ENCODE peak calls at places on chromosome 14, in seven cellular contexts. U, R, O, T, D, F and I are unnamed samples.
A peak's percentile ranks its signal among the peaks of the same experiment; 100 is the strongest.

GRCh38 chr14:91349481-91350074 is 68.0 kb downstream of the CCDC88C start:
- DNase-seq in D (no peak), R (no peak), F (peak; percentile 40), O (no peak), U (no peak), T (no peak), I (no peak)

GRCh38 chr14:77508249-77508648 is 9.6 kb upstream of the ISM2 start:
- DNase-seq in R (no peak), D (no peak), T (no peak), F (no peak), O (no peak), U (no peak), I (no peak)

GRCh38 chr14:78637489-78637888 is 467.3 kb downstream of the NRXN3 start:
- DNase-seq in F (no peak), U (no peak), D (peak; percentile 69), O (no peak), T (no peak), R (no peak), I (no peak)

GRCh38 chr14:70343141-70343540 is 16.3 kb downstream of the COX16 start:
- DNase-seq in R (no peak), F (no peak), U (no peak), T (no peak), D (no peak), O (no peak), I (no peak)

GRCh38 chr14:105999361-106000028 is 473.1 kb downstream of the TMEM121 start:
- DNase-seq in U (peak; percentile 80), D (peak; percentile 51), O (no peak), T (no peak), F (no peak), R (no peak), I (no peak)

GRCh38 chr14:67881225-67881624 is 61.6 kb downstream of the RAD51B start:
- DNase-seq in D (no peak), F (no peak), O (no peak), U (no peak), R (no peak), T (no peak), I (no peak)

GRCh38 chr14:77869350-77869749 is 69.4 kb downstream of the ADCK1 start:
- DNase-seq in U (no peak), D (no peak), R (no peak), T (no peak), O (no peak), F (no peak), I (no peak)

GRCh38 chr14:70098257-70098809 is 90.4 kb downstream of the SLC8A3 start:
- DNase-seq in R (no peak), T (no peak), D (no peak), O (no peak), U (no peak), F (no peak), I (no peak)

GRCh38 chr14:69873877-69874780 is 5.1 kb upstream of the SMOC1 start:
- DNase-seq in T (no peak), O (no peak), R (no peak), U (no peak), F (no peak), D (no peak), I (no peak)

GRCh38 chr14:49206832-49207231 is 379.3 kb downstream of the RPS29 start:
- DNase-seq in U (no peak), T (no peak), F (no peak), R (no peak), D (no peak), O (no peak), I (no peak)

GRCh38 chr14:23704890-23705289 is 68.7 kb downstream of the DHRS2 start:
- DNase-seq in U (no peak), R (no peak), O (no peak), D (no peak), F (no peak), T (no peak), I (no peak)

GRCh38 chr14:69528930-69529329 is 44.4 kb downstream of the PLEKHD1 start:
- DNase-seq in F (no peak), T (no peak), U (no peak), O (no peak), D (no peak), R (no peak), I (no peak)

GRCh38 chr14:102902086-102902485 is 20.4 kb upstream of the AMN start:
- DNase-seq in T (no peak), F (no peak), U (no peak), D (no peak), R (no peak), O (no peak), I (no peak)

GRCh38 chr14:30656190-30656632 is 34.1 kb downstream of the SCFD1 start:
- DNase-seq in O (no peak), T (no peak), D (peak; percentile 49), R (peak; percentile 26), F (no peak), U (no peak), I (peak; percentile 20)

GRCh38 chr14:74500417-74501134 is 7.0 kb downstream of the ISCA2 start:
- DNase-seq in U (no peak), F (no peak), R (no peak), T (no peak), D (no peak), O (no peak), I (peak; percentile 17)

GRCh38 chr14:102485693-102486512 is 23.7 kb downstream of the ANKRD9 start:
- DNase-seq in D (no peak), T (no peak), U (no peak), F (no peak), R (no peak), O (no peak), I (no peak)

GRCh38 chr14:31113794-31114193 is 87.6 kb upstream of the STRN3 start:
- DNase-seq in O (no peak), U (no peak), T (no peak), F (no peak), D (no peak), R (no peak), I (no peak)

GRCh38 chr14:78701246-78701645 is 531.1 kb downstream of the NRXN3 start:
- DNase-seq in D (no peak), F (no peak), U (no peak), O (no peak), T (no peak), R (no peak), I (no peak)

GRCh38 chr14:71863049-71863448 is 69.2 kb upstream of the RGS6 start:
- DNase-seq in D (no peak), T (no peak), R (no peak), U (no peak), O (no peak), F (no peak), I (no peak)
- H3K27ac ChIP-seq in D (no peak overlapping the region), T (no peak overlapping the region), R (no peak overlapping the region), U (no peak overlapping the region), O (no peak overlapping the region), F (no peak overlapping the region), I (no peak overlapping the region)

DNA sequence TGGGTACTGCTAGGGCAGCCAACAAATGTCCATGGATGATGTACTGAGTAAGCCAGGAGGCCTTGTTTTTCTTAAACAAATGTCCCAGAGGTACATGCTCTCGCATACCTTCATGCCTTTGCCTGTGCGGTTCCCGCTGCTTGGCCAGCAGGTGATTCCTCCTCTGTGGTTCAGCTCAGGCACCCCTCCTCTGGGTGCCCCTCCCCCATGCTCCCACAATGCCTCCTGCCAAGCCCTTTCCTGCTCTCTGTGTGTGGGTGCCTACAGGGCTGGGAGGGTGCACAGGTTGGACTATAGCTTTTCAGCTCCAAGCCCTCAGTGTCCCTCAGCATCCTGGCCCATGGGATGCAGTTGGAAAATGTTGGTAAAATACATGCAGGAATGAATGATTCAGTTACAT is 23.5 kb downstream of the ASB2 start:
- DNase-seq in F (no peak), D (no peak), O (no peak), R (no peak), U (no peak), T (no peak), I (no peak)
- H3K4me1 ChIP-seq in F (peaks cover 44% of the 10 kb centered on the region), D (peaks cover 20% of the 10 kb centered on the region), O (peaks cover 3% of the 10 kb centered on the region), R (no peaks in the 10 kb centered on the region), U (peaks cover 27% of the 10 kb centered on the region), T (peaks cover 41% of the 10 kb centered on the region), I (no peaks in the 10 kb centered on the region)

GRCh38 chr14:63174760-63175191 is 29.5 kb upstream of the RHOJ start:
- DNase-seq in D (peak; percentile 13), U (no peak), R (no peak), O (no peak), T (no peak), F (no peak), I (no peak)
- H3K27ac ChIP-seq in D (no peak overlapping the region), U (no peak overlapping the region), R (no peak overlapping the region), O (no peak overlapping the region), T (no peak overlapping the region), F (no peak overlapping the region), I (no peak overlapping the region)

DNA sequence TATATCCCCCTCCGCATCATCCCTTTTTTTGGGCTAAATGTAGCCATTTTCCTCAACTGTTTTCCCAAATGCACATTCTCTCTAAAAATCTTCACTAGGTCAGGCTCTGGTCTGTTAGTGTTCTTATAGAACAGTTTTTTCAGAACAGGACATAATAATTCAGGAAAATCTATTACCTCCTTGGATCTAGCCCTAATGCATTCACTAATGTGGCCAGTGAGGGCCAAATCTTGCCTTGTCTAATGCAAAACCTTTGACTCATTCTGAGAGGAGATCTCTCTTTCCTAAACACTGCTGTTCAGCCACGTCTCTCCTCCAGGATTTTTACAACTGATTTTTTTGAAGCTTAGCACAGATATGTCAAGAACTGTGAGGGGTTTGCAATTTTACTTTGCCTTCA is 15.5 kb downstream of the C14orf132 start:
- DNase-seq in T (no peak), F (no peak), O (no peak), R (no peak), D (no peak), U (no peak), I (no peak)
- H3K4me1 ChIP-seq in T (peaks cover 56% of the 10 kb centered on the region), F (no peaks in the 10 kb centered on the region), O (peaks cover 30% of the 10 kb centered on the region), R (no peaks in the 10 kb centered on the region), D (no peaks in the 10 kb centered on the region), U (peaks cover 8% of the 10 kb centered on the region), I (no peaks in the 10 kb centered on the region)

DNA sequence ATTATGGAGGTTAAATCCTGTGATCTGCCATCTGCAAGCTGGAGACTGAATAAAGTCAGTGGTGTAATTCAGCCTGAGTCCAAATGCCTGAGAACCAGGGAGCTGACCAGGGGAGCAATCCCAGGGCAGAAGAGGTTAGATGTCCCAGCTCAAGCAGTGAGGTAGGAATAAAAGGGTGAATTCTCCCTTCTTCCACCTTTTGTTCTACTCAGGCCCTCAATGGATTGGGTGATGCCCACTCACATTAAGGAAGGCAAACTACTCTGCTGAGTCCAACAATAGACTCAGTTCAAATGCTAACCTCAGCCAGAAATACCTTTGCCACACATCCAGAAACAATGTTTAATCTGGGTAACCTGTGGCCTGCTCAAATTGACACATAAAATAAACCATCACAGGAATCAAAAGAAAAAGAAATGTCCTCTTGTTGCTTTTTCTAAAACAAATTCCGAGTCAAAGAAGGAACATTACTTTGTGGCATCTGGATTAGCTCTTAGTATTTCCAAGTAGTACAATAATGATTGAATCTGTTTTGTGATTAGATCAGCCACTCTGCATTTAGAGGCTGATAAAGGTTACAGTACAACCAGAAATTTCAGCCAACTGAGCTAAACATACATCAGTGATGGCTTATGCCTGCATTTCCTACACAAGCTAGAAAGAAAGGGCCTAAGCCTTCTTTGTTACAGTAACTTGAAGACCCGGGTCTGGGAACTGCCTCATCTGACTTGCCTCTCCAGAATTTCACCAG is 43.6 kb upstream of the TRIM9 start:
- DNase-seq in O (no peak), T (no peak), R (no peak), U (no peak), D (no peak), F (no peak), I (no peak)
- H3K27ac ChIP-seq in O (no peak overlapping the region), T (no peak overlapping the region), R (no peak overlapping the region), U (no peak overlapping the region), D (no peak overlapping the region), F (no peak overlapping the region), I (no peak overlapping the region)